ENCODE peak calls at places on chromosomes 4 and X, in nine cellular contexts. One of them, this sample, is unnamed.

GRCh38 chrX:154464806-154465365 is 6.8 kb downstream of the PLXNA3 start:
- DNase-seq in fibroblast of lung: no peak
- DNase-seq in breast epithelium: no peak
- DNase-seq in prostate gland: no peak
- DNase-seq in cardiac muscle cell: no peak
- DNase-seq in colonic mucosa: no peak
- DNase-seq in kidney: no peak
- DNase-seq in heart right ventricle: no peak
- DNase-seq in uterus: no peak
- DNase-seq in this sample: no peak

GRCh38 chr4:104064650-104065577 is 345.1 kb upstream of the TACR3 start:
- DNase-seq in fibroblast of lung: peak
- DNase-seq in breast epithelium: no peak
- DNase-seq in prostate gland: peak
- DNase-seq in cardiac muscle cell: peak
- DNase-seq in colonic mucosa: peak
- DNase-seq in kidney: no peak
- DNase-seq in heart right ventricle: peak
- DNase-seq in uterus: no peak
- DNase-seq in this sample: peak

GRCh38 chr4:7158081-7158750 is 34.1 kb upstream of the SORCS2 start:
- DNase-seq in fibroblast of lung: no peak
- DNase-seq in breast epithelium: no peak
- DNase-seq in prostate gland: no peak
- DNase-seq in cardiac muscle cell: no peak
- DNase-seq in colonic mucosa: peak
- DNase-seq in kidney: no peak
- DNase-seq in heart right ventricle: no peak
- DNase-seq in uterus: peak
- DNase-seq in this sample: no peak

GRCh38 chr4:40838742-40839141 is 89.0 kb downstream of the NSUN7 start:
- DNase-seq in fibroblast of lung: no peak
- DNase-seq in breast epithelium: no peak
- DNase-seq in prostate gland: no peak
- DNase-seq in cardiac muscle cell: no peak
- DNase-seq in colonic mucosa: no peak
- DNase-seq in kidney: no peak
- DNase-seq in heart right ventricle: no peak
- DNase-seq in uterus: no peak
- DNase-seq in this sample: no peak

GRCh38 chr4:102174800-102175199 is 170.5 kb downstream of the SLC39A8 start:
- DNase-seq in fibroblast of lung: peak
- DNase-seq in breast epithelium: no peak
- DNase-seq in prostate gland: no peak
- DNase-seq in cardiac muscle cell: no peak
- DNase-seq in colonic mucosa: no peak
- DNase-seq in kidney: no peak
- DNase-seq in heart right ventricle: no peak
- DNase-seq in uterus: no peak
- DNase-seq in this sample: no peak

GRCh38 chr4:95547708-95548471 is 883 bp downstream of the UNC5C start:
- DNase-seq in fibroblast of lung: peak
- DNase-seq in breast epithelium: no peak
- DNase-seq in prostate gland: peak
- DNase-seq in cardiac muscle cell: peak
- DNase-seq in colonic mucosa: peak
- DNase-seq in kidney: peak
- DNase-seq in heart right ventricle: peak
- DNase-seq in uterus: peak
- DNase-seq in this sample: no peak

GRCh38 chrX:154315416-154315815 is 19.8 kb downstream of the TKTL1 start:
- DNase-seq in fibroblast of lung: no peak
- DNase-seq in breast epithelium: no peak
- DNase-seq in prostate gland: no peak
- DNase-seq in cardiac muscle cell: no peak
- DNase-seq in colonic mucosa: no peak
- DNase-seq in kidney: no peak
- DNase-seq in heart right ventricle: no peak
- DNase-seq in uterus: no peak
- DNase-seq in this sample: no peak

GRCh38 chr4:23384741-23385140 is 505.1 kb downstream of the PPARGC1A start:
- DNase-seq in fibroblast of lung: peak
- DNase-seq in breast epithelium: no peak
- DNase-seq in prostate gland: no peak
- DNase-seq in cardiac muscle cell: no peak
- DNase-seq in colonic mucosa: no peak
- DNase-seq in kidney: no peak
- DNase-seq in heart right ventricle: no peak
- DNase-seq in uterus: no peak
- DNase-seq in this sample: no peak

GRCh38 chr4:24105183-24106039 is 215.6 kb upstream of the PPARGC1A start:
- DNase-seq in fibroblast of lung: peak
- DNase-seq in breast epithelium: no peak
- DNase-seq in prostate gland: no peak
- DNase-seq in cardiac muscle cell: no peak
- DNase-seq in colonic mucosa: peak
- DNase-seq in kidney: no peak
- DNase-seq in heart right ventricle: no peak
- DNase-seq in uterus: peak
- DNase-seq in this sample: no peak

GRCh38 chr4:40736910-40737309 is 12.8 kb upstream of the NSUN7 start:
- DNase-seq in fibroblast of lung: peak
- DNase-seq in breast epithelium: no peak
- DNase-seq in prostate gland: no peak
- DNase-seq in cardiac muscle cell: peak
- DNase-seq in colonic mucosa: no peak
- DNase-seq in kidney: no peak
- DNase-seq in heart right ventricle: no peak
- DNase-seq in uterus: no peak
- DNase-seq in this sample: no peak

GRCh38 chr4:73726000-73726399 is 14.4 kb upstream of the CXCL8 start:
- DNase-seq in fibroblast of lung: peak
- DNase-seq in breast epithelium: no peak
- DNase-seq in prostate gland: no peak
- DNase-seq in cardiac muscle cell: no peak
- DNase-seq in colonic mucosa: no peak
- DNase-seq in kidney: no peak
- DNase-seq in heart right ventricle: no peak
- DNase-seq in uterus: no peak
- DNase-seq in this sample: no peak

GRCh38 chr4:94548571-94548970 is 96.8 kb downstream of the PDLIM5 start:
- DNase-seq in fibroblast of lung: peak
- DNase-seq in breast epithelium: no peak
- DNase-seq in prostate gland: no peak
- DNase-seq in cardiac muscle cell: peak
- DNase-seq in colonic mucosa: no peak
- DNase-seq in kidney: no peak
- DNase-seq in heart right ventricle: no peak
- DNase-seq in uterus: peak
- DNase-seq in this sample: no peak

GRCh38 chr4:61540944-61541343 is 340.8 kb downstream of the ADGRL3 start:
- DNase-seq in fibroblast of lung: no peak
- DNase-seq in breast epithelium: no peak
- DNase-seq in prostate gland: no peak
- DNase-seq in cardiac muscle cell: peak
- DNase-seq in colonic mucosa: peak
- DNase-seq in kidney: no peak
- DNase-seq in heart right ventricle: no peak
- DNase-seq in uterus: no peak
- DNase-seq in this sample: no peak

GRCh38 chrX:130836447-130836846 is 66.6 kb downstream of the ENOX2 start:
- DNase-seq in fibroblast of lung: peak
- DNase-seq in breast epithelium: no peak
- DNase-seq in prostate gland: no peak
- DNase-seq in cardiac muscle cell: peak
- DNase-seq in colonic mucosa: no peak
- DNase-seq in kidney: no peak
- DNase-seq in heart right ventricle: no peak
- DNase-seq in uterus: no peak
- DNase-seq in this sample: no peak

GRCh38 chr4:72314869-72315268 is 254.2 kb downstream of the ADAMTS3 start:
- DNase-seq in fibroblast of lung: peak
- DNase-seq in breast epithelium: no peak
- DNase-seq in prostate gland: peak
- DNase-seq in cardiac muscle cell: peak
- DNase-seq in colonic mucosa: peak
- DNase-seq in kidney: no peak
- DNase-seq in heart right ventricle: no peak
- DNase-seq in uterus: peak
- DNase-seq in this sample: no peak

GRCh38 chr4:53068755-53069154 is 206.6 kb downstream of the RASL11B start:
- DNase-seq in fibroblast of lung: peak
- DNase-seq in breast epithelium: no peak
- DNase-seq in prostate gland: no peak
- DNase-seq in cardiac muscle cell: no peak
- DNase-seq in colonic mucosa: no peak
- DNase-seq in kidney: no peak
- DNase-seq in heart right ventricle: no peak
- DNase-seq in uterus: no peak
- DNase-seq in this sample: no peak

GRCh38 chr4:155758500-155759371 is at the start of gene GUCY1B1:
- DNase-seq in fibroblast of lung: peak
- DNase-seq in breast epithelium: peak
- DNase-seq in prostate gland: peak
- DNase-seq in cardiac muscle cell: peak
- DNase-seq in colonic mucosa: peak
- DNase-seq in kidney: peak
- DNase-seq in heart right ventricle: peak
- DNase-seq in uterus: peak
- DNase-seq in this sample: peak

GRCh38 chr4:156137971-156138581 is 184.4 kb upstream of the CTSO start:
- DNase-seq in fibroblast of lung: no peak
- DNase-seq in breast epithelium: no peak
- DNase-seq in prostate gland: no peak
- DNase-seq in cardiac muscle cell: no peak
- DNase-seq in colonic mucosa: no peak
- DNase-seq in kidney: no peak
- DNase-seq in heart right ventricle: no peak
- DNase-seq in uterus: no peak
- DNase-seq in this sample: no peak

GRCh38 chrX:126165721-126166401 is at the start of gene DCAF12L2:
- DNase-seq in fibroblast of lung: no peak
- DNase-seq in breast epithelium: no peak
- DNase-seq in prostate gland: no peak
- DNase-seq in cardiac muscle cell: peak
- DNase-seq in colonic mucosa: no peak
- DNase-seq in kidney: peak
- DNase-seq in heart right ventricle: no peak
- DNase-seq in uterus: no peak
- DNase-seq in this sample: no peak

GRCh38 chr4:105666693-105667092 is 41.8 kb downstream of the INTS12 start:
- DNase-seq in fibroblast of lung: peak
- DNase-seq in breast epithelium: no peak
- DNase-seq in prostate gland: no peak
- DNase-seq in cardiac muscle cell: peak
- DNase-seq in colonic mucosa: no peak
- DNase-seq in kidney: no peak
- DNase-seq in heart right ventricle: no peak
- DNase-seq in uterus: no peak
- DNase-seq in this sample: no peak
- H3K4me3 ChIP-seq in fibroblast of lung: no peak
- H3K4me3 ChIP-seq in breast epithelium: no peak
- H3K4me3 ChIP-seq in prostate gland: no peak
- H3K4me3 ChIP-seq in cardiac muscle cell: no peak
- H3K4me3 ChIP-seq in colonic mucosa: no peak
- H3K4me3 ChIP-seq in kidney: no peak
- H3K4me3 ChIP-seq in heart right ventricle: no peak
- H3K4me3 ChIP-seq in uterus: no peak
- H3K4me3 ChIP-seq in this sample: no peak

GRCh38 chr4:70788733-70789132 is 51.0 kb downstream of the GRSF1 start:
- DNase-seq in fibroblast of lung: no peak
- DNase-seq in breast epithelium: no peak
- DNase-seq in prostate gland: no peak
- DNase-seq in cardiac muscle cell: no peak
- DNase-seq in colonic mucosa: no peak
- DNase-seq in kidney: no peak
- DNase-seq in heart right ventricle: no peak
- DNase-seq in uterus: no peak
- DNase-seq in this sample: no peak

DNA sequence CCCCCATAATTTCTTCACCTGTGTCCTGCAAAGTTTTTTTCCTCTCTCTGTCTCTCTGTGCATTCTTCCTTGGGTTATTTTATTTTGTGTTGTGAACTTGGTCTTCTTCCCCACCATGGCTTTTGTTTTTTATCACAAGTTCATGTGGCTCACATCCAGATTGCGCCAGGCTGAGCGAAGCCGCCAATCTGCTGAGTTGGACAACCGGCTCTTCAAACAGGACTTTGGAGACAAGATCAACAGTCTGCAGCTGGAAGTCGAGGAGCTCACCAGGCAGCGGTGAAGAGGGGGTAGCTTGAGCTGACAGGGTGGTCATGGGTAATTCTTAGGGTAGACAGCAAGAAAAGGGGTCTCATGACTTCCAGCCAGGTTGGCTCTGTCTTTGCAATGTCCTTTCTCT is 46.1 kb downstream of the GRSF1 start:
- DNase-seq in fibroblast of lung: no peak
- DNase-seq in breast epithelium: no peak
- DNase-seq in prostate gland: no peak
- DNase-seq in cardiac muscle cell: no peak
- DNase-seq in colonic mucosa: no peak
- DNase-seq in kidney: no peak
- DNase-seq in heart right ventricle: no peak
- DNase-seq in uterus: no peak
- DNase-seq in this sample: no peak
- TF ChIP-seq CTCF in fibroblast of lung: no peak
- TF ChIP-seq CTCF in breast epithelium: no peak
- TF ChIP-seq CTCF in prostate gland: no peak
- TF ChIP-seq CTCF in cardiac muscle cell: no peak
- TF ChIP-seq CTCF in colonic mucosa: no peak
- TF ChIP-seq CTCF in kidney: no peak
- TF ChIP-seq CTCF in heart right ventricle: no peak
- TF ChIP-seq CTCF in uterus: no peak
- TF ChIP-seq CTCF in this sample: no peak

GRCh38 chr4:67550491-67551256 is 5.4 kb upstream of the CENPC start:
- DNase-seq in fibroblast of lung: no peak
- DNase-seq in breast epithelium: no peak
- DNase-seq in prostate gland: no peak
- DNase-seq in cardiac muscle cell: no peak
- DNase-seq in colonic mucosa: no peak
- DNase-seq in kidney: no peak
- DNase-seq in heart right ventricle: no peak
- DNase-seq in uterus: no peak
- DNase-seq in this sample: no peak
- H3K4me3 ChIP-seq in fibroblast of lung: no peak
- H3K4me3 ChIP-seq in breast epithelium: no peak
- H3K4me3 ChIP-seq in prostate gland: no peak
- H3K4me3 ChIP-seq in cardiac muscle cell: no peak
- H3K4me3 ChIP-seq in colonic mucosa: no peak
- H3K4me3 ChIP-seq in kidney: no peak
- H3K4me3 ChIP-seq in heart right ventricle: no peak
- H3K4me3 ChIP-seq in uterus: no peak
- H3K4me3 ChIP-seq in this sample: peak

DNA sequence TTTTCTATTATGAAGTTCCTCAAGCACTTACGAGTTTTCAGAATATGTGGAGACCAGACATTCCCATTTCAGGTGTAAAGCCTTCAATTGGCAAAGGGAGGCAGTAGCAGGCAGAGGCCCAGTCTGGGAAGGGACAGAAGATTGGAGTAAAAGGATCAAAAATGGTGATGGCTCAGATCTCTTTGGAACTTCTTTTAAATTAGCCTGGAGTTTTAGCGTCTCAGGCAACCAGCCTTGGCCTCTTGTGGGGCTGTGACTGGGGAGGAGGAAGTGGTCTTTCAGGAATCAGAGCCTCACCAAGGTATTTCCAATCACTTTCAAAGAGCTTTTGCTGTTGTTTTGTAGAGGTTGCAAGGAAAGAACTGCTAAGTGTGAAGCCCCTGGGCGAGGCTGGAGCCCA is 239.1 kb downstream of the FRAS1 start:
- DNase-seq in fibroblast of lung: no peak
- DNase-seq in breast epithelium: no peak
- DNase-seq in prostate gland: no peak
- DNase-seq in cardiac muscle cell: no peak
- DNase-seq in colonic mucosa: no peak
- DNase-seq in kidney: no peak
- DNase-seq in heart right ventricle: no peak
- DNase-seq in uterus: no peak
- DNase-seq in this sample: no peak
- TF ChIP-seq CTCF in fibroblast of lung: no peak
- TF ChIP-seq CTCF in breast epithelium: no peak
- TF ChIP-seq CTCF in prostate gland: no peak
- TF ChIP-seq CTCF in cardiac muscle cell: no peak
- TF ChIP-seq CTCF in colonic mucosa: no peak
- TF ChIP-seq CTCF in kidney: no peak
- TF ChIP-seq CTCF in heart right ventricle: no peak
- TF ChIP-seq CTCF in uterus: no peak
- TF ChIP-seq CTCF in this sample: no peak

This sample was measured in GM12864.